ENCODE peak calls at places on chromosomes 5 and 9, in four cellular contexts. V is H1, X is HepG2, N is A549. H is an unnamed sample.

GRCh38 chr9:78238061-78239038 is 2.5 kb downstream of the CEP78 start:
- DNase-seq in V (no peak), X (no peak), N (no peak), H (peak; percentile 13)

GRCh38 chr5:3329427-3329826 is 266.2 kb upstream of the IRX1 start:
- DNase-seq in V (no peak), X (no peak), N (no peak), H (no peak)

GRCh38 chr5:111694183-111694582 is 62.8 kb downstream of the NREP start:
- DNase-seq in V (no peak), X (no peak), N (no peak), H (no peak)

GRCh38 chr9:70061776-70062175 is 18.1 kb downstream of the MAMDC2 start:
- DNase-seq in V (no peak), X (no peak), N (no peak), H (no peak)

GRCh38 chr9:99299214-99300102 is 77.4 kb downstream of the SEC61B start:
- DNase-seq in V (no peak), X (peak; percentile 7), N (no peak), H (no peak)

GRCh38 chr9:133855802-133856592 is 117.8 kb upstream of the SARDH start:
- DNase-seq in V (no peak), X (peak; percentile 44), N (no peak), H (no peak)

GRCh38 chr5:2505217-2505616 is 246.3 kb downstream of the IRX2 start:
- DNase-seq in V (no peak), X (no peak), N (no peak), H (no peak)

GRCh38 chr5:153756540-153756939 is 266.1 kb downstream of the GRIA1 start:
- DNase-seq in V (no peak), X (no peak), N (no peak), H (no peak)

GRCh38 chr5:76818844-76819831 is at the start of gene F2RL1:
- DNase-seq in V (peak; percentile 88), X (peak; percentile 81), N (peak; percentile 88), H (peak; percentile 52)

GRCh38 chr9:68979538-68980314 is 34.2 kb downstream of the PRKACG start:
- DNase-seq in V (no peak), X (no peak), N (no peak), H (no peak)

DNA sequence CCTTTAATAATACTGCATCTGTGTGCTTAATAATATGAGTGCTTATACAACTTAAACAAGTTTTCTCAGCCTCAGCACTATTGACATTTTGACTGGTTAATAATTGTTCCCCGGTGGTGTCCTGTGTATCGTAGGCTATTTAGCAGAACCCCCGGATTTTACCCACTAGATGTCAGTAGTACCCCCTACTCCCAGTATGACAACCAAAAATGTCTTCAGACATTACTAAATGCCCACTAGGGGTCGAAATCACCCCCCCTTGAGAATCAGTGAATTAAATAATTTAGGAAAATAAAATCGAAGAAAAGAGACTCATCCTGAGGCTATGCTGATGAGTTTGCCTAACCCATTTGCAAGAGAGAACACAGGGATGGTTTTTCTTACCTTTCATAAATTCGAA is 166.3 kb downstream of the ATP10B start:
- DNase-seq in V (no peak), X (peak; percentile 45), N (peak; percentile 4), H (peak; percentile 2)
- TF ChIP-seq RNF2 in V (no peak), X (no peak), N (no peak), H (no peak)

GRCh38 chr9:127907867-127908659 is 8.7 kb upstream of the ST6GALNAC6 start:
- DNase-seq in V (no peak), X (no peak), N (no peak), H (no peak)

GRCh38 chr9:127904518-127904887 is 5.1 kb upstream of the ST6GALNAC6 start:
- DNase-seq in V (peak; percentile 56), X (peak; percentile 60), N (no peak), H (no peak)

GRCh38 chr9:127903557-127904475 is 4.4 kb upstream of the ST6GALNAC6 start:
- DNase-seq in V (peak; percentile 80), X (peak; percentile 87), N (no peak), H (peak; percentile 78)

GRCh38 chr9:127905788-127906191 is 6.4 kb upstream of the ST6GALNAC6 start:
- DNase-seq in V (no peak), X (no peak), N (no peak), H (no peak)

GRCh38 chr9:127904888-127905728 is 5.7 kb upstream of the ST6GALNAC6 start:
- DNase-seq in V (no peak), X (no peak), N (no peak), H (no peak)
- TF ChIP-seq RNF2 in V (no peak), X (no peak), N (no peak), H (no peak)

GRCh38 chr5:105685884-105686283 is 1984.9 kb downstream of the EFNA5 start:
- DNase-seq in V (no peak), X (no peak), N (no peak), H (no peak)

GRCh38 chr5:105684799-105685198 is 1985.9 kb downstream of the EFNA5 start:
- DNase-seq in V (no peak), X (no peak), N (no peak), H (no peak)

GRCh38 chr5:105677291-105677690 is 1993.4 kb downstream of the EFNA5 start:
- DNase-seq in V (no peak), X (no peak), N (no peak), H (no peak)

GRCh38 chr5:105680858-105681257 is 1989.9 kb downstream of the EFNA5 start:
- DNase-seq in V (no peak), X (no peak), N (no peak), H (no peak)
- TF ChIP-seq RNF2 in V (no peak), X (no peak), N (no peak), H (no peak)

DNA sequence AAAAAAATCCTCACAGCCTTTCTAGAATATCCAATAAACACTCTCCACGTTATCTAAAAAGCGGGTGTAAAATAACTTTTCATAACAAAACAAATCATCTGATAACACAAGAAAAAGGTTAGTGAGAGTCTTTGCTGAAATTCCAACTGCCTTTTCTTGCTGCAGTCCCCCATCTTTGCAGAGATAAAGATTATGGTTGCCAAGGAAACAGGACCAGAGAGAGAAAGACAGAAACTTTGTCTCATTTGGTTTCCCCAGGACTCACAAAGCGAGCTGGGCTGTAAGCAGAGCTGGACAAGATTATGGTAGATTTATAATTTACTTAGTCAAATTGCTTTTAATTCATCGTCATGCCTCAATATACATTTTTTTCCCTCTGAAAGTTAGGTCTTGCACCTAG is 17.6 kb downstream of the ENC1 start:
- DNase-seq in V (no peak), X (no peak), N (no peak), H (no peak)
- TF ChIP-seq RNF2 in V (no peak), X (no peak), N (no peak), H (no peak)

GRCh38 chr5:179154346-179154990 is 94.3 kb downstream of the ZNF354C start:
- DNase-seq in V (peak; percentile 33), X (no peak), N (no peak), H (no peak)
- TF ChIP-seq RNF2 in V (no peak), X (no peak), N (no peak), H (no peak)

GRCh38 chr5:165328856-165329255 is 1823.4 kb downstream of the MAT2B start:
- DNase-seq in V (no peak), X (no peak), N (no peak), H (no peak)
- TF ChIP-seq RNF2 in V (no peak), X (no peak), N (no peak), H (no peak)

GRCh38 chr5:159503236-159503635 is 172.9 kb upstream of the IL12B start:
- DNase-seq in V (no peak), X (no peak), N (no peak), H (no peak)

GRCh38 chr5:159507055-159507454 is 176.8 kb upstream of the IL12B start:
- DNase-seq in V (no peak), X (no peak), N (no peak), H (no peak)

GRCh38 chr5:159504857-159505304 is 174.6 kb upstream of the IL12B start:
- DNase-seq in V (no peak), X (no peak), N (no peak), H (no peak)

GRCh38 chr5:159507661-159508060 is 177.4 kb upstream of the IL12B start:
- DNase-seq in V (no peak), X (no peak), N (no peak), H (no peak)

GRCh38 chr5:159504106-159504856 is 174.0 kb upstream of the IL12B start:
- DNase-seq in V (no peak), X (no peak), N (no peak), H (no peak)
- TF ChIP-seq RNF2 in V (no peak), X (no peak), N (no peak), H (no peak)

H was measured in K562.